ENCODE peak calls at places on chromosomes 4 and X, in six cellular contexts. T is A549, S is mammary epithelial cell, V is lung, D is upper lobe of right lung, W is psoas muscle. O is an unnamed sample.

GRCh38 chrX:139823806-139824205 is 109.0 kb downstream of the ATP11C start:
- DNase-seq in T (no peak), S (no peak), V (no peak), D (no peak), W (no peak), O (no peak)

GRCh38 chr4:1647432-1647831 is 36.7 kb downstream of the FAM53A start:
- DNase-seq in T (no peak), S (no peak), V (no peak), D (no peak), W (no peak), O (no peak)

GRCh38 chr4:104859601-104860000 is 287.1 kb upstream of the TET2 start:
- DNase-seq in T (no peak), S (no peak), V (no peak), D (no peak), W (no peak), O (no peak)

GRCh38 chr4:69718376-69719293 is 41.8 kb downstream of the SULT1B1 start:
- DNase-seq in T (no peak), S (peak; percentile 32), V (no peak), D (no peak), W (no peak), O (no peak)

GRCh38 chr4:89561051-89561450 is 253.5 kb upstream of the GPRIN3 start:
- DNase-seq in T (no peak), S (no peak), V (no peak), D (no peak), W (no peak), O (no peak)

GRCh38 chrX:10582945-10583344 is 37.4 kb downstream of the MID1 start:
- DNase-seq in T (no peak), S (no peak), V (no peak), D (no peak), W (no peak), O (no peak)

GRCh38 chrX:25344191-25344936 is 328.6 kb upstream of the ARX start:
- DNase-seq in T (no peak), S (no peak), V (no peak), D (no peak), W (no peak), O (no peak)

GRCh38 chrX:40402771-40403533 is 177.8 kb upstream of the ATP6AP2 start:
- DNase-seq in T (peak; percentile 70), S (peak; percentile 14), V (no peak), D (no peak), W (no peak), O (no peak)

GRCh38 chr4:89765966-89766365 is 71.0 kb downstream of the SNCA start:
- DNase-seq in T (no peak), S (peak; percentile 86), V (no peak), D (no peak), W (no peak), O (no peak)

GRCh38 chr4:78560296-78560963 is 8.9 kb downstream of the ANXA3 start:
- DNase-seq in T (no peak), S (peak; percentile 75), V (no peak), D (no peak), W (no peak), O (no peak)

GRCh38 chr4:180852743-180853142 is 1390.5 kb upstream of the TENM3 start:
- DNase-seq in T (no peak), S (no peak), V (no peak), D (no peak), W (no peak), O (no peak)

GRCh38 chr4:169045862-169046584 is 36.0 kb upstream of the CBR4 start:
- DNase-seq in T (no peak), S (no peak), V (no peak), D (no peak), W (no peak), O (no peak)
- TF ChIP-seq CTCF in T (no peak), S (no peak), V (no peak), D (no peak), W (no peak), O (peak; percentile 49)

GRCh38 chr4:150584198-150584593 is 2.2 kb downstream of the MAB21L2 start:
- DNase-seq in T (no peak), S (no peak), V (no peak), D (no peak), W (no peak), O (no peak)
- H3K4me3 ChIP-seq in T (no peak overlapping the region), S (no peak overlapping the region), V (no peak overlapping the region), D (no peak overlapping the region), W (no peak overlapping the region), O (no peak overlapping the region)

DNA sequence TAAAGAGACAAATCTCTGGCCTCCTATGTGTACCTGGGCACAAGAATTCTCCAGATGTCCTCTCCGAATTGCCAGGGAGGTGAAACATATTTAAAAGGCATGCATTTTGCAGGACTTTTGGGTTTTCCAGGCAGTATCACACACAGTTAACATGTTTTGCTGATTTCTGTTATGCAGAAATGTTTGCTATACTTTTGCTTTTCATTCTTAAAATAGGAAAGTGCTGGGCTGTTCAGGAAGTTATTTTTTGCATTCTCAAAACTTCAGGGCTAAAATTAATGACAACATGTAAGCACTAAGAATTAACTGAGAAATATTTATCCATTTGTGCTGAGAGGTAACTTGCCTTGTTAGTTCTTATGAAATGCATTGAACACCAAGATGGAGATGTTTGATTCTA is 390.7 kb upstream of the CTSO start:
- DNase-seq in T (no peak), S (no peak), V (no peak), D (no peak), W (no peak), O (no peak)
- H3K27ac ChIP-seq in T (no peak overlapping the region), S (no peak overlapping the region), V (no peak overlapping the region), D (no peak overlapping the region), W (no peak overlapping the region), O (no peak overlapping the region)

GRCh38 chrX:53018627-53019026 is 30.0 kb upstream of the GPR173 start:
- DNase-seq in T (no peak), S (no peak), V (no peak), D (no peak), W (no peak), O (no peak)
- TF ChIP-seq CTCF in T (no peak), S (no peak), V (no peak), D (no peak), W (no peak), O (no peak)

DNA sequence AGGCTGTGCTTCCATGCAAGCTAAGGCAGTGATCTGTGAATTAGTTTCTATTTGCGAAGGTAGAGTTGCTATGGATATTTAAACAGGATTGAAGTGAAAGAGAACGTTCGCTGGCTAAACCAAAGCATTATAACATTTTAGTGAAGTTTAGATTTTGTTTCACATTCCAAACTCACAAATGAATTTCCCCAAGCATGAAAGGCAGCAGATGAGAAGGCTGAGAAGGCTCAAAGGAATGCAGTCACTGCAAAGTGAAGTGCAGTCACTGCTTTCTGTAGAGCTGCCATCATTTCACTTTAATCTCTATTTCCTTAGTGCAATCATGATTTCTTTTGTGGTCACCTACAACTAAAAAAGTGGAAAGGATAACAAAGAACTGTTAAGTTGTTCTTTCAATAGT is 334.7 kb upstream of the NR3C2 start:
- DNase-seq in T (no peak), S (no peak), V (no peak), D (no peak), W (no peak), O (no peak)
- H3K4me3 ChIP-seq in T (no peak overlapping the region), S (no peak overlapping the region), V (no peak overlapping the region), D (no peak overlapping the region), W (no peak overlapping the region), O (no peak overlapping the region)

GRCh38 chr4:185534850-185535761 is at the start of gene PDLIM3:
- DNase-seq in T (peak; percentile 21), S (peak; percentile 15), V (peak; percentile 42), D (peak; percentile 79), W (peak; percentile 83), O (peak; percentile 84)

GRCh38 chr4:185532795-185533324 is 2.4 kb downstream of the PDLIM3 start:
- DNase-seq in T (no peak), S (no peak), V (no peak), D (no peak), W (no peak), O (no peak)

GRCh38 chr4:185534534-185534849 is 815 bp downstream of the PDLIM3 start:
- DNase-seq in T (no peak), S (no peak), V (no peak), D (no peak), W (no peak), O (no peak)

GRCh38 chr4:185538806-185539205 is 3.5 kb upstream of the PDLIM3 start:
- DNase-seq in T (no peak), S (no peak), V (no peak), D (no peak), W (no peak), O (no peak)

GRCh38 chr4:185535818-185536729 is 767 bp upstream of the PDLIM3 start:
- DNase-seq in T (no peak), S (peak; percentile 17), V (no peak), D (no peak), W (peak; percentile 43), O (peak; percentile 89)
- H3K27ac ChIP-seq in T (no peak overlapping the region), S (no peak overlapping the region), V (peak overlapping the region; percentile 72), D (peak overlapping the region; percentile 85), W (peak overlapping the region; percentile 99), O (peak overlapping the region; percentile 97)

GRCh38 chrX:86103061-86103460 is 45.2 kb upstream of the DACH2 start:
- DNase-seq in T (no peak), S (peak; percentile 42), V (no peak), D (no peak), W (no peak), O (no peak)
- TF ChIP-seq CTCF in T (no peak), S (no peak), V (no peak), D (no peak), W (no peak), O (no peak)